ENCODE peak calls at places on chromosomes 16 and 17, in four cellular contexts. F, M, S and H are unnamed samples.

GRCh38 chr16:86834451-86835035 is 256.2 kb downstream of the FOXL1 start:
- DNase-seq in S (peak), F (peak), M (no peak), H (no peak)

GRCh38 chr16:52469775-52470174 is 77.2 kb downstream of the TOX3 start:
- DNase-seq in S (peak), F (no peak), M (no peak), H (no peak)

GRCh38 chr17:5740937-5741336 is 156.6 kb upstream of the NLRP1 start:
- DNase-seq in S (peak), F (no peak), M (no peak), H (no peak)

GRCh38 chr17:45190503-45191282 is 29.0 kb downstream of the HEXIM2 start:
- DNase-seq in S (no peak), M (no peak), F (no peak), H (no peak)

GRCh38 chr16:89696598-89697128 is 4.8 kb downstream of the SPATA2L start:
- DNase-seq in F (no peak), S (no peak), M (no peak), H (no peak)

GRCh38 chr16:54927125-54928015 is 3.3 kb upstream of the IRX5 start:
- DNase-seq in M (no peak), F (no peak), S (no peak), H (no peak)

GRCh38 chr17:3529817-3530741 is 27.5 kb downstream of the TRPV3 start:
- DNase-seq in M (no peak), S (peak), F (no peak), H (no peak)

GRCh38 chr17:28747046-28747691 is 3.4 kb downstream of the TRAF4 start:
- DNase-seq in F (no peak), M (peak), S (peak), H (peak)

GRCh38 chr16:81238296-81239011 is at the start of gene BCO1:
- DNase-seq in S (peak), M (peak), F (no peak), H (no peak)

GRCh38 chr17:77724876-77725615 is 233.5 kb upstream of the TNRC6C start:
- DNase-seq in S (no peak), M (peak), F (no peak), H (peak)

GRCh38 chr17:41959336-41960095 is 7.1 kb upstream of the CNP start:
- DNase-seq in S (peak), M (no peak), F (no peak), H (no peak)

GRCh38 chr16:83004868-83005652 is 378.3 kb downstream of the CDH13 start:
- DNase-seq in S (peak), F (no peak), M (no peak), H (no peak)

GRCh38 chr16:83005653-83006160 is 378.9 kb downstream of the CDH13 start:
- DNase-seq in M (no peak), S (no peak), F (no peak), H (no peak)

GRCh38 chr16:82999711-83000110 is 372.9 kb downstream of the CDH13 start:
- DNase-seq in M (no peak), F (no peak), S (no peak), H (no peak)

GRCh38 chr16:82996814-82997213 is 370.0 kb downstream of the CDH13 start:
- DNase-seq in S (no peak), F (no peak), M (no peak), H (no peak)

GRCh38 chr16:83002351-83003334 is 375.9 kb downstream of the CDH13 start:
- DNase-seq in M (no peak), F (no peak), S (no peak), H (no peak)
- TF ChIP-seq POLR2AphosphoS5 in M (no peak), F (no peak), S (no peak), H (no peak)

GRCh38 chr17:58414596-58414997 is 2.7 kb downstream of the RNF43 start:
- DNase-seq in F (no peak), S (no peak), M (no peak), H (no peak)
- H3K4me3 ChIP-seq in F (peak), S (no peak), M (no peak), H (peak)

DNA sequence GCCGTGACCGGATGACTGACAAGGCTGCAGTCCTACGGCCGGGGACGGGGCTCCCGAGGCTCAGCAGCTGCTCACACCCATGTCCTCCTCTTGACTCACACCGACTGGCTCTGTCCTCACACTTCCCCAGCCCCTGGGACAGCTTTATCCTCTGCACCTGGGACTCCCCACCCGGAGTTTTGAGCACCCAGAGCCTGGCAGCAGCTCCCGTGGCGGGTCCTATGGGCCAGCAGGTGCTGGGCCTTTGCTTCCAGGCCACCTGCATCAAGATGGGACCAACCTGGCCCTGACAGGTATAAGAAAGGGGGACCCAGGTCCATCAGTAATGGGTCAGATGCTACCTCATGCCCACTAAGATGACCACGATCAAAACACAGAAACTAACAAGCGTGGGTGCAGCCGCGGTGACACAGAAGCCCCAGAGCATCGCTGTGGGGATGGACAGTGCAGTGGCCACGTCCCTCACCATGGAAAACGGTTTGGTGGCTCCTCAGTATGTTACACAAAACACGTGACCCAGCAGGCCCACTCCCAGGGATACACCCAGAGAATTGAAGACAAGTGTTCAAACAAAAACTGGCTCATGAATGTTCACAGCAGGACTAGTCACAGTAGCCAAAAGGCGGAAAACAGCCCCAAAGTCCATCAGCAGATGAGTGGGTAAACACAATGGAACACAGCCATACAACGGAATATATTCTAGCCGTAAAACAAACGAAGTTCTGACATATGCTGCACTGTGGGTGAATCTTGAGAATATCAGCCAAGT is 3.3 kb upstream of the NOTUM start:
- DNase-seq in S (no peak), F (no peak), M (no peak), H (no peak)
- TF ChIP-seq POLR2AphosphoS5 in S (no peak), F (no peak), M (no peak), H (no peak)

GRCh38 chr17:17044846-17045561 is 2.7 kb downstream of the MPRIP start:
- DNase-seq in M (peak), F (no peak), S (peak), H (peak)
- H3K4me3 ChIP-seq in M (peak), F (peak), S (peak), H (peak)

DNA sequence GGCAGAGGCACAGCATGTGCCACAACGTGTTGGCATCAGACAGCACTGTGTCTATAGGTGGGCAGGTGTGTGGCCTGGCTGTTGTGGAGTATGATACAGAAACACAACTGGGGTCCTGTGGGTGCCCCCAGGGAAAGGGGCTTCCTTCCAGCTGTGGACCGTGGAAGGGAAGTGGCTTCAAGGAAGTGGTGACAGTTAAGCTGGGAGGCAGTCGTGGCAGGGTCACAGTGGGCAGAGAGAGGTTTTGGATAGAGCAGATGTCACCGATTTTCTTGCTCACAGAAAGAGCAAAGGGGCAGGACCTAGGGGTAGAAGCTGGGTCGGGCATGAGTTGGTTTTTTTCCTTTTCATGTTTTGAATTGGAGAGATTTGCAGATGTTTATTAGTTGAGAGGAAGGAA is 11.2 kb upstream of the ORAI3 start:
- DNase-seq in M (no peak), S (no peak), F (no peak), H (no peak)
- TF ChIP-seq POLR2AphosphoS5 in M (no peak), S (no peak), F (no peak), H (no peak)

GRCh38 chr16:4648917-4649316 is 24.3 kb downstream of the MGRN1 start:
- DNase-seq in F (no peak), S (no peak), M (no peak), H (no peak)
- H3K4me3 ChIP-seq in F (no peak), S (no peak), M (no peak), H (no peak)

GRCh38 chr17:58112970-58113631 is 29.9 kb downstream of the DYNLL2 start:
- DNase-seq in F (peak), S (peak), M (peak), H (peak)
- TF ChIP-seq POLR2AphosphoS5 in F (no peak), S (no peak), M (no peak), H (no peak)